ENCODE peak calls at places on chromosomes 3 and 15, in six cellular contexts. One of them, this sample, is unnamed.

GRCh38 chr15:45535486-45536042 is 13.0 kb upstream of the SLC30A4 start:
- DNase-seq in BJ: no peak
- DNase-seq in Caco-2: no peak
- DNase-seq in T-helper 2 cell: no peak
- DNase-seq in SW 1271: no peak
- DNase-seq in left ventricle myocardium inferior: no peak
- DNase-seq in this sample: no peak

GRCh38 chr3:189778340-189778950 is 147.3 kb downstream of the TP63 start:
- DNase-seq in BJ: no peak
- DNase-seq in Caco-2: no peak
- DNase-seq in T-helper 2 cell: no peak
- DNase-seq in SW 1271: no peak
- DNase-seq in left ventricle myocardium inferior: no peak
- DNase-seq in this sample: no peak

GRCh38 chr15:22855791-22856190 is 17.3 kb downstream of the NIPA2 start:
- DNase-seq in BJ: no peak
- DNase-seq in Caco-2: no peak
- DNase-seq in T-helper 2 cell: no peak
- DNase-seq in SW 1271: no peak
- DNase-seq in left ventricle myocardium inferior: no peak
- DNase-seq in this sample: no peak

GRCh38 chr3:53161820-53162671 is 1.0 kb downstream of the PRKCD start:
- DNase-seq in BJ: no peak
- DNase-seq in Caco-2: no peak
- DNase-seq in T-helper 2 cell: no peak
- DNase-seq in SW 1271: no peak
- DNase-seq in left ventricle myocardium inferior: peak; percentile 44
- DNase-seq in this sample: no peak

GRCh38 chr3:141913150-141913811 is 36.8 kb downstream of the ATP1B3 start:
- DNase-seq in BJ: no peak
- DNase-seq in Caco-2: no peak
- DNase-seq in T-helper 2 cell: no peak
- DNase-seq in SW 1271: peak; percentile 24
- DNase-seq in left ventricle myocardium inferior: no peak
- DNase-seq in this sample: peak; percentile 19

GRCh38 chr15:76006136-76006778 is 6.0 kb downstream of the NRG4 start:
- DNase-seq in BJ: no peak
- DNase-seq in Caco-2: no peak
- DNase-seq in T-helper 2 cell: no peak
- DNase-seq in SW 1271: no peak
- DNase-seq in left ventricle myocardium inferior: no peak
- DNase-seq in this sample: no peak

GRCh38 chr3:159732172-159733111 is 256.2 kb upstream of the IL12A start:
- DNase-seq in BJ: peak; percentile 72
- DNase-seq in Caco-2: peak; percentile 69
- DNase-seq in T-helper 2 cell: no peak
- DNase-seq in SW 1271: no peak
- DNase-seq in left ventricle myocardium inferior: no peak
- DNase-seq in this sample: peak; percentile 41

GRCh38 chr15:49848824-49849209 is 228.0 kb downstream of the DTWD1 start:
- DNase-seq in BJ: no peak
- DNase-seq in Caco-2: no peak
- DNase-seq in T-helper 2 cell: no peak
- DNase-seq in SW 1271: no peak
- DNase-seq in left ventricle myocardium inferior: no peak
- DNase-seq in this sample: no peak

GRCh38 chr3:180117381-180118163 is 80.8 kb upstream of the PEX5L start:
- DNase-seq in BJ: no peak
- DNase-seq in Caco-2: no peak
- DNase-seq in T-helper 2 cell: no peak
- DNase-seq in SW 1271: no peak
- DNase-seq in left ventricle myocardium inferior: no peak
- DNase-seq in this sample: no peak

GRCh38 chr3:45480218-45480617 is 91.8 kb downstream of the LARS2 start:
- DNase-seq in BJ: no peak
- DNase-seq in Caco-2: peak; percentile 84
- DNase-seq in T-helper 2 cell: no peak
- DNase-seq in SW 1271: no peak
- DNase-seq in left ventricle myocardium inferior: no peak
- DNase-seq in this sample: no peak

GRCh38 chr3:11085078-11085840 is 69.0 kb upstream of the HRH1 start:
- DNase-seq in BJ: peak; percentile 9
- DNase-seq in Caco-2: no peak
- DNase-seq in T-helper 2 cell: no peak
- DNase-seq in SW 1271: no peak
- DNase-seq in left ventricle myocardium inferior: no peak
- DNase-seq in this sample: no peak

GRCh38 chr3:177753498-177754155 is 556.3 kb upstream of the TBL1XR1 start:
- DNase-seq in BJ: no peak
- DNase-seq in Caco-2: no peak
- DNase-seq in T-helper 2 cell: no peak
- DNase-seq in SW 1271: no peak
- DNase-seq in left ventricle myocardium inferior: peak; percentile 74
- DNase-seq in this sample: no peak

GRCh38 chr3:95356764-95357501 is 1294.1 kb downstream of the NSUN3 start:
- DNase-seq in BJ: no peak
- DNase-seq in Caco-2: no peak
- DNase-seq in T-helper 2 cell: no peak
- DNase-seq in SW 1271: no peak
- DNase-seq in left ventricle myocardium inferior: no peak
- DNase-seq in this sample: no peak

GRCh38 chr3:55329849-55330248 is 157.3 kb downstream of the WNT5A start:
- DNase-seq in BJ: peak; percentile 83
- DNase-seq in Caco-2: no peak
- DNase-seq in T-helper 2 cell: no peak
- DNase-seq in SW 1271: no peak
- DNase-seq in left ventricle myocardium inferior: no peak
- DNase-seq in this sample: peak; percentile 85

GRCh38 chr3:102129774-102130608 is 280.7 kb downstream of the NFKBIZ start:
- DNase-seq in BJ: peak; percentile 26
- DNase-seq in Caco-2: no peak
- DNase-seq in T-helper 2 cell: no peak
- DNase-seq in SW 1271: no peak
- DNase-seq in left ventricle myocardium inferior: peak; percentile 18
- DNase-seq in this sample: peak; percentile 32

GRCh38 chr15:44813231-44813630 is 76.9 kb downstream of the TRIM69 start:
- DNase-seq in BJ: no peak
- DNase-seq in Caco-2: no peak
- DNase-seq in T-helper 2 cell: no peak
- DNase-seq in SW 1271: no peak
- DNase-seq in left ventricle myocardium inferior: no peak
- DNase-seq in this sample: no peak

GRCh38 chr3:151196441-151196840 is 6.6 kb downstream of the GPR171 start:
- DNase-seq in BJ: no peak
- DNase-seq in Caco-2: no peak
- DNase-seq in T-helper 2 cell: no peak
- DNase-seq in SW 1271: no peak
- DNase-seq in left ventricle myocardium inferior: no peak
- DNase-seq in this sample: no peak

This sample was measured in GM04504.